ENCODE peak calls at places on chromosomes 13 and 19, in four cellular contexts. W is H1, P is HepG2, C is NT2/D1. D is an unnamed sample.

GRCh38 chr13:25214371-25215252 is 42.5 kb upstream of the AMER2 start:
- DNase-seq in W (no peak), P (no peak), C (no peak), D (no peak)

GRCh38 chr13:111948281-111948680 is 118.7 kb upstream of the SOX1 start:
- DNase-seq in W (peak; percentile 11), P (no peak), C (no peak), D (no peak)

GRCh38 chr13:113820813-113821651 is 42.8 kb downstream of the GAS6 start:
- DNase-seq in W (no peak), P (no peak), C (no peak), D (no peak)

GRCh38 chr13:81171065-81171647 is 830.2 kb upstream of the SPRY2 start:
- DNase-seq in W (no peak), P (peak; percentile 5), C (peak; percentile 6), D (peak; percentile 46)

GRCh38 chr19:4744451-4745170 is 21.0 kb upstream of the DPP9 start:
- DNase-seq in W (no peak), P (no peak), C (no peak), D (no peak)

GRCh38 chr19:29645911-29646310 is 19.4 kb upstream of the PLEKHF1 start:
- DNase-seq in W (no peak), P (peak; percentile 27), C (no peak), D (no peak)

GRCh38 chr13:75968103-75968838 is 332.1 kb downstream of the LMO7 start:
- DNase-seq in W (no peak), P (no peak), C (no peak), D (no peak)

GRCh38 chr13:109154546-109154945 is 525.1 kb downstream of the MYO16 start:
- DNase-seq in W (no peak), P (no peak), C (no peak), D (no peak)

GRCh38 chr13:94701313-94702180 is 10.8 kb downstream of the SOX21 start:
- DNase-seq in W (peak; percentile 60), P (no peak), C (no peak), D (no peak)

GRCh38 chr19:28402701-28403290 is 810.2 kb downstream of the UQCRFS1 start:
- DNase-seq in W (no peak), P (no peak), C (no peak), D (no peak)

GRCh38 chr19:28406237-28406596 is 806.7 kb downstream of the UQCRFS1 start:
- DNase-seq in W (no peak), P (no peak), C (no peak), D (no peak)

GRCh38 chr19:28401739-28402138 is 811.2 kb downstream of the UQCRFS1 start:
- DNase-seq in W (no peak), P (no peak), C (no peak), D (no peak)

GRCh38 chr19:28404462-28404861 is 808.5 kb downstream of the UQCRFS1 start:
- DNase-seq in W (no peak), P (no peak), C (no peak), D (no peak)

GRCh38 chr19:28403698-28404099 is 809.3 kb downstream of the UQCRFS1 start:
- DNase-seq in W (no peak), P (no peak), C (no peak), D (no peak)
- TF ChIP-seq SUZ12 in W (no peak), P (no peak), C (no peak), D (no peak)

DNA sequence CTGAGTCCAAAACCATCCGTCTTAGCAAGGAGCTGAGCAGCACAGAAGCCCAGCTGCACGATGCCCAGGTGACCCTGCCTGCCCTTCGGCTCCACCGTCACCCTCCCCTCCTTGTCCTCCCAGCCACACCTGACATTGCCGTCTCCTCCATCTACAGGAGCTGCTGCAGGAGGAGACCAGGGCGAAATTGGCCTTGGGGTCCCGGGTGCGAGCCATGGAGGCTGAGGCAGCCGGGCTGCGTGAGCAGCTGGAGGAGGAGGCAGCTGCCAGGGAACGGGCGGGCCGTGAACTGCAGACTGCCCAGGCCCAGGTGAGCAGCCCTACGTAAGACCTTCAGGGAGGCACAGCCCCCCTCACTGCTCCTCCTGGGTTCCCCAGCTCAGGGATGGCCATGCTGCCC is 49.1 kb downstream of the KCNC3 start:
- DNase-seq in W (no peak), P (no peak), C (no peak), D (no peak)
- TF ChIP-seq SUZ12 in W (no peak), P (no peak), C (no peak), D (no peak)

DNA sequence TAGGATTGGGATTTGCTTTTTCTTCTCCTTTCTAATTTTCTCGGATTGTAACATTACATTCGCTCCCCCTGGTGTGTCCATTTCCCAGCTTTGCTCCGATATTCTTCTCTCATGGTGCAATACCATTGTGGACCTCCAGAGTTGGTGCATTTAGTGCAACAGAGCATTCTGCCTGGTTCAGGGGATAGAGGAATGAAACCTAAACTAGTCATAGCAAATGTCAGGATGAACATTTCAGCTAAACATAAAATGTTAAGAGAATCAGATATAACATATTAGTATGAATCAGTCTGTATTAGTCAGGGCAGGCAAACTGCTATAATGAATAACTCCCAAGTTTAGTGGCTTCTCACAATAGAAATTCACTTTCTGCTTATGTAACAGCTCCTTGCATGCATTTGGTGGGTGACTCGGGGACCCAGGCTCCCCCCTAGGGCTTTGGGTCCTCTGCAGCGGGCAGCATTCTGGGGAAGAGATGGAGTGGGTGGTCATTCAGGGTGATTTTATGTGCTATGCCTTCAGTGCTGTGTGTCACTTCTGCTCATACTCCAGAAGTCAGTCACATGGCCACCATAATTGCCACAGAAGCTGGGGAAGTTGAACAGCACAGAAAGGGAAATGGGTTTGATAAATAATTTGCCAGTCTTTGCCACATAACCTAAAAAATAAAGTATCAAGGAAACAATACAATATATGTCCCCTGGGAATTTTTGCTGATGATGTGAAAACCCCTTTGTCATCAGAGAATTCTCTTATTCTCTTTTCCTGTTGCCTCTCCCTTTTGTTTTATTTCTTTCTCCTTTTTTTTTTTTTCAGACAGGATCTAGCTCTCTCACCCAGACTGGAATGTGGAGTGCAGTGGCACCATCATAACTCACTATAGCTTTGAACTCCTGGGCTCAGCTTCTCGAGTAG is 111.0 kb downstream of the HSPH1 start:
- DNase-seq in W (no peak), P (no peak), C (no peak), D (peak; percentile 45)
- TF ChIP-seq SUZ12 in W (no peak), P (no peak), C (no peak), D (no peak)

GRCh38 chr19:49155005-49155826 is at the start of gene HRC:
- DNase-seq in W (peak; percentile 51), P (peak; percentile 47), C (no peak), D (no peak)
- TF ChIP-seq SUZ12 in W (no peak), P (no peak), C (no peak), D (no peak)

GRCh38 chr13:29131881-29132668 is 311.9 kb downstream of the MTUS2 start:
- DNase-seq in W (no peak), P (no peak), C (no peak), D (no peak)
- TF ChIP-seq SUZ12 in W (no peak), P (no peak), C (no peak), D (no peak)

GRCh38 chr19:37931941-37932655 is 25.1 kb downstream of the SIPA1L3 start:
- DNase-seq in W (peak; percentile 78), P (peak; percentile 84), C (peak; percentile 20), D (no peak)
- TF ChIP-seq SUZ12 in W (no peak), P (no peak), C (no peak), D (no peak)

GRCh38 chr13:19154843-19155242 is 26.8 kb downstream of the TUBA3C start:
- DNase-seq in W (no peak), P (no peak), C (no peak), D (no peak)

GRCh38 chr13:19153782-19154450 is 27.7 kb downstream of the TUBA3C start:
- DNase-seq in W (no peak), P (peak; percentile 7), C (peak; percentile 49), D (peak; percentile 10)

GRCh38 chr13:19157461-19157860 is 24.2 kb downstream of the TUBA3C start:
- DNase-seq in W (no peak), P (no peak), C (no peak), D (no peak)

GRCh38 chr13:19156013-19156825 is 25.4 kb downstream of the TUBA3C start:
- DNase-seq in W (no peak), P (no peak), C (no peak), D (no peak)

GRCh38 chr13:19155321-19155861 is 26.2 kb downstream of the TUBA3C start:
- DNase-seq in W (no peak), P (no peak), C (no peak), D (no peak)
- TF ChIP-seq SUZ12 in W (no peak), P (no peak), C (no peak), D (no peak)

D was measured in HEK293T.